ENCODE peak calls at places on chromosomes 7 and 10, in five cellular contexts. T, Q, M, D and R are unnamed samples.

GRCh38 chr7:99499356-99499712 is 747 bp downstream of the ZNF394 start:
- DNase-seq in T (no peak), Q (no peak), M (no peak), D (no peak), R (no peak)

GRCh38 chr7:114392686-114393085 is 21.9 kb upstream of the FOXP2 start:
- DNase-seq in T (no peak), Q (no peak), M (no peak), D (no peak), R (no peak)

GRCh38 chr7:101562531-101563197 is 66.4 kb downstream of the MYL10 start:
- DNase-seq in T (no peak), Q (no peak), M (no peak), D (no peak), R (no peak)

GRCh38 chr7:45967591-45968157 is 46.6 kb upstream of the IGFBP3 start:
- DNase-seq in T (no peak), Q (no peak), M (no peak), D (no peak), R (no peak)

GRCh38 chr10:42866115-42866995 is 83.8 kb downstream of the BMS1 start:
- DNase-seq in T (peak), Q (peak), M (peak), D (peak), R (no peak)

GRCh38 chr7:5348134-5349004 is 65.6 kb downstream of the SLC29A4 start:
- DNase-seq in T (peak), Q (no peak), M (no peak), D (no peak), R (no peak)

GRCh38 chr10:51792678-51793077 is 93.3 kb upstream of the CSTF2T start:
- DNase-seq in T (no peak), Q (no peak), M (no peak), D (no peak), R (no peak)

GRCh38 chr10:74177140-74177677 is 26.2 kb downstream of the ADK start:
- DNase-seq in T (no peak), Q (no peak), M (peak), D (peak), R (no peak)

GRCh38 chr7:124032369-124033092 is at the start of gene TMEM229A:
- DNase-seq in T (peak), Q (peak), M (no peak), D (no peak), R (no peak)

GRCh38 chr10:14240253-14241189 is 90.2 kb downstream of the FRMD4A start:
- DNase-seq in T (peak), Q (no peak), M (no peak), D (no peak), R (no peak)

GRCh38 chr7:111985802-111986201 is 220.4 kb downstream of the DOCK4 start:
- DNase-seq in T (no peak), Q (no peak), M (no peak), D (no peak), R (no peak)

GRCh38 chr7:142481548-142481947 is 223.7 kb upstream of the PRSS58 start:
- DNase-seq in T (no peak), Q (no peak), M (no peak), D (no peak), R (no peak)

GRCh38 chr7:68684246-68684850 is 913.9 kb upstream of the AUTS2 start:
- DNase-seq in T (no peak), Q (no peak), M (no peak), D (no peak), R (no peak)

GRCh38 chr10:21285207-21285606 is 240.3 kb downstream of the SKIDA1 start:
- DNase-seq in T (no peak), Q (no peak), M (no peak), D (no peak), R (no peak)

GRCh38 chr7:131254211-131254610 is 73.5 kb upstream of the MKLN1 start:
- DNase-seq in T (no peak), Q (no peak), M (no peak), D (no peak), R (no peak)

GRCh38 chr10:69958232-69958902 is 94.3 kb upstream of the MACROH2A2 start:
- DNase-seq in T (peak), Q (no peak), M (peak), D (peak), R (no peak)
- TF ChIP-seq ATF2 in T (no peak), Q (no peak), M (no peak), D (no peak), R (no peak)

GRCh38 chr10:16408379-16408778 is 28.4 kb upstream of the PTER start:
- DNase-seq in T (no peak), Q (no peak), M (no peak), D (no peak), R (no peak)
- TF ChIP-seq ATF2 in T (no peak), Q (no peak), M (no peak), D (no peak), R (no peak)

GRCh38 chr10:18960466-18961079 is 88.0 kb upstream of the MALRD1 start:
- DNase-seq in T (no peak), Q (no peak), M (no peak), D (no peak), R (no peak)

GRCh38 chr10:18955041-18955440 is 93.6 kb upstream of the MALRD1 start:
- DNase-seq in T (no peak), Q (no peak), M (no peak), D (no peak), R (no peak)

GRCh38 chr10:18959369-18959768 is 89.2 kb upstream of the MALRD1 start:
- DNase-seq in T (no peak), Q (no peak), M (no peak), D (no peak), R (no peak)
- TF ChIP-seq ATF2 in T (no peak), Q (no peak), M (no peak), D (no peak), R (no peak)

DNA sequence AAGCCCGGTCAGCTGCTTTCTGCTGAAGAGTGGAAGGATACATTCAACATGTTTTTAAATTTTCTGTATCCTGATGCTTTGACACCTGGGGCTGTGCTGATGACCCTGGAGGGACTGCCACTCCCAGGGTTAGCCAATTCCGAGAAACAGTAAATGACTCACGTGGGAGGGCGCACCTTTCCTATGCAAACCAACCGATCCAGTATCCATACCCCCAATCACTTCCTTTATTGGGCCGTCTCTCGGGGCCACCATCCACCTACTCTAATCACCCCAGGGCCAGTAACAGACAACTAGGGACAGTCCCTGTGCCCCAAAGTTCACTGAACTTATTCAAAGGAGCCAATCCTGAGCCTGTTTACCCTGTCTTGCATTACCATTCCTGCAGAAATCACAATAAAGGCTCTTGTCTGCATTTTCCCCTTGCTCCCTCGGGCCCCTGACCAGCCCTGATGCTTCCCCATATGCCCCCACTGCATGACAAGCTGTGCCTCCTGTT is 6.6 kb upstream of the LGI1 start:
- DNase-seq in T (no peak), Q (no peak), M (no peak), D (no peak), R (no peak)
- TF ChIP-seq ATF2 in T (no peak), Q (no peak), M (no peak), D (no peak), R (no peak)

GRCh38 chr7:150931199-150931869 is 46.8 kb downstream of the KCNH2 start:
- DNase-seq in T (no peak), Q (no peak), M (no peak), D (no peak), R (no peak)
- TF ChIP-seq ATF2 in T (no peak), Q (no peak), M (no peak), D (no peak), R (no peak)

DNA sequence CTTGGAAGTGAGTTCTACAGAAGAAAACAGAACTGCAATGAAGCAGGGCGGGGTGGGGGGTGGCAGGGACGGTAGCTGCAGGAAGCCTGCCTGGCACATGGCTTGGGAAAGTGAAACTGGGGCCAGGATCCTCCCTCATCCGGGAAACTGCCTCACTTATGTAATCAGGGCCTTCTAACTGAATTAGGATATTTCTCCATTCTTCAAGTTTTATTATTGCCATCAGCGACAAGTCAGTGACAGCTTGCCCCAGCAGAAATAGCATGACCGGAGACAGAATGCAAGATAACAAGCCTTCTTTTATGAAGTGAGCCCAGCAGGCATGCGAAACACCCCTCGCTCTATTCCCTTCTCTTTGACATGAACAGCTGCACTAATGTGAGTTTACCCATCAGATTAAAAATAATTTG is 77.5 kb upstream of the CACUL1 start:
- DNase-seq in T (no peak), Q (no peak), M (no peak), D (no peak), R (no peak)
- TF ChIP-seq ATF2 in T (no peak), Q (no peak), M (no peak), D (no peak), R (no peak)